ENCODE peak calls at places on chromosomes 1 and 21, in five cellular contexts. S, X, T, E and W are unnamed samples.

GRCh38 chr1:156797212-156797871 is 19.3 kb downstream of the SH2D2A start:
- DNase-seq in S (no peak), X (no peak), T (no peak), E (peak; percentile 85), W (no peak)

GRCh38 chr1:211723273-211723672 is 47.9 kb upstream of the NEK2 start:
- DNase-seq in S (no peak), X (no peak), T (no peak), E (no peak), W (no peak)

GRCh38 chr1:64117492-64117891 is 85.9 kb upstream of the UBE2U start:
- DNase-seq in S (no peak), X (no peak), T (no peak), E (no peak), W (no peak)

GRCh38 chr1:5734414-5734813 is 257.8 kb downstream of the NPHP4 start:
- DNase-seq in S (no peak), X (peak; percentile 52), T (no peak), E (no peak), W (no peak)

GRCh38 chr1:241408170-241408569 is 51.2 kb upstream of the RGS7 start:
- DNase-seq in S (no peak), X (no peak), T (no peak), E (peak; percentile 78), W (no peak)

GRCh38 chr1:23673086-23673813 is 18.4 kb upstream of the RPL11 start:
- DNase-seq in S (no peak), X (no peak), T (no peak), E (peak; percentile 62), W (no peak)

GRCh38 chr1:110726755-110727154 is 52.0 kb upstream of the KCNA3 start:
- DNase-seq in S (no peak), X (no peak), T (no peak), E (no peak), W (no peak)

GRCh38 chr1:160006312-160006940 is 25.4 kb downstream of the PIGM start:
- DNase-seq in S (no peak), X (peak; percentile 86), T (no peak), E (peak; percentile 89), W (peak; percentile 65)

GRCh38 chr1:14941865-14942264 is 211.7 kb upstream of the TMEM51 start:
- DNase-seq in S (no peak), X (no peak), T (no peak), E (no peak), W (no peak)

GRCh38 chr21:32193066-32193465 is 85.8 kb downstream of the MIS18A start:
- DNase-seq in S (no peak), X (no peak), T (peak; percentile 85), E (no peak), W (no peak)

GRCh38 chr1:151166506-151166956 is 587 bp downstream of the SCNM1 start:
- DNase-seq in S (no peak), X (peak; percentile 64), T (no peak), E (peak; percentile 50), W (no peak)

GRCh38 chr21:45152265-45152746 is 77.9 kb downstream of the ADARB1 start:
- DNase-seq in S (no peak), X (peak; percentile 83), T (no peak), E (no peak), W (peak; percentile 33)

GRCh38 chr1:231691618-231692259 is 65.1 kb downstream of the DISC1 start:
- DNase-seq in S (peak; percentile 49), X (peak; percentile 83), T (no peak), E (peak; percentile 48), W (peak; percentile 38)

GRCh38 chr1:178938959-178939317 is 68.1 kb upstream of the ANGPTL1 start:
- DNase-seq in S (peak; percentile 92), X (peak; percentile 90), T (peak; percentile 95), E (no peak), W (peak; percentile 81)

GRCh38 chr1:187622545-187622944 is 793.8 kb downstream of the PLA2G4A start:
- DNase-seq in S (no peak), X (no peak), T (no peak), E (no peak), W (no peak)

GRCh38 chr1:119736649-119737039 is 24.9 kb downstream of the PHGDH start:
- DNase-seq in S (no peak), X (no peak), T (no peak), E (no peak), W (no peak)

GRCh38 chr1:167514278-167514677 is 4.1 kb downstream of the CD247 start:
- DNase-seq in S (no peak), X (no peak), T (no peak), E (no peak), W (no peak)

DNA sequence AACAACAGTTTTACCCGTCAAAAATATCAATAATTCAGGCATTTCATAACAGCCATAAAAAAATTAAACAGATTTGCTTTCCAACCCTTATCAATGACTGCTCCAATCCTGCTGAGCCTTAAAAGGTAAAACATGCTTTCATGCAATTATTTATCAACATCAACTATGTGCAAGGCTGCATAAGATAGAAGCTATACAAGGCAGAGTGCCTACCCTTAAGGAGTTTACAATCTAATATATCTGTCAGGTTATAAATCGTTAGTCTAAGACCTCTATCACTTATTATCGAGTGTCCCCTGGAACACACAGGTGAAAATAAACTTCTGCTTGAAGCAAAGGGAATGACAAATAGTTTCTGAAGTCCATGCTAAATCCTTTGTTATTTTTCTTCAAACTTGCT is 1.8 kb downstream of the ERRFI1 start:
- DNase-seq in S (no peak), X (no peak), T (no peak), E (peak; percentile 1), W (no peak)
- H3K27ac ChIP-seq in S (no peak overlapping the region), X (no peak overlapping the region), T (peak overlapping the region; percentile 94), E (peak overlapping the region; percentile 68), W (no peak overlapping the region)

GRCh38 chr1:10940451-10940804 is 72.0 kb upstream of the TARDBP start:
- DNase-seq in S (no peak), X (no peak), T (no peak), E (no peak), W (no peak)

GRCh38 chr1:10942542-10942912 is 69.9 kb upstream of the TARDBP start:
- DNase-seq in S (no peak), X (no peak), T (no peak), E (no peak), W (no peak)

GRCh38 chr1:10941891-10942541 is 70.4 kb upstream of the TARDBP start:
- DNase-seq in S (peak; percentile 25), X (peak; percentile 89), T (no peak), E (peak; percentile 59), W (peak; percentile 35)

GRCh38 chr1:10939654-10940450 is 72.6 kb upstream of the TARDBP start:
- DNase-seq in S (no peak), X (no peak), T (no peak), E (no peak), W (no peak)

DNA sequence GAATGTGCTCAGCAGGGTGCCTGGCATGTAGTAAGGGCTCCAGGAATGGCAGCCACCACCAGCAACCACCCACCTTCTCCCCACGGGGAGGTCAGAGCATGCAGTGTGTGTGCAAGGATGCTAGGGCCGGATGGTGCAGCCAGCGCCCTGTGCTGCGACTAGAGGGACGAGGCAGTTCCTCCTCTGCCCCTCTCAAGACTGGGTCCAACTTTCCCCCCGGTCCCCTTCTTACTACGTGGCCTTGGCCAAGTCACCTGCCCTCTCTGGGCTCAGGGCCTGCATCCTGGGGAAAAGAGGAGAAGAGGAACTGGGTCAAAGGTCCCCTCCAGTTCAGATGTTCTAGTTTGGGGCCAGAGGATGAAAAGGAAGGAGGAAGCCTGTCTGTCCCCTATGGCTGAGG is 71.6 kb upstream of the TARDBP start:
- DNase-seq in S (no peak), X (no peak), T (no peak), E (no peak), W (no peak)
- H3K27me3 ChIP-seq in S (no peaks in the 10 kb centered on the region), X (no peaks in the 10 kb centered on the region), T (no peaks in the 10 kb centered on the region), E (no peaks in the 10 kb centered on the region), W (peaks cover 15% of the 10 kb centered on the region)

GRCh38 chr1:21935393-21935804 is 1.7 kb downstream of the HSPG2 start:
- DNase-seq in S (no peak), X (no peak), T (no peak), E (peak; percentile 50), W (no peak)
- H3K4me1 ChIP-seq in S (peaks cover 30% of the 10 kb centered on the region), X (no peaks in the 10 kb centered on the region), T (peaks cover 89% of the 10 kb centered on the region), E (peaks cover 63% of the 10 kb centered on the region), W (peaks cover 94% of the 10 kb centered on the region)

DNA sequence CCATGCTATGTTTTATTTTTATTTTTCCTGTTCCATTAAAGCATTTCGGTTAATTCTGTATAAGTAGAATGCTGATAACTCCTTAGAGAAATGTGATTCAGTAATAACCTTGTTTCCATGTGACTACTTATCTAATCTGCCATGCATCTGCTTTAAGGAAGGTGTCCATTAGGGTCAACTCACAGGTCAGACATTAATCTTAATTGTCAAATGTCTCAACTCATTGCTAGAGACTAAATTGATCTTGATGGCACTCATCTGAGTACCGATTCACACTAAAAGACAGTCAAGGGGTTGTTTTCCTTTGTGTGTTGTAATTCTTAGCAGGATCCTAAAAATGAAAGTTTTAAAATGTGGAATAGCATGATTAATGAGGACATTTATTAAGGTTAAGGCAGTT is 41.8 kb downstream of the ITSN1 start:
- DNase-seq in S (no peak), X (no peak), T (no peak), E (no peak), W (no peak)
- H3K27ac ChIP-seq in S (no peak overlapping the region), X (no peak overlapping the region), T (no peak overlapping the region), E (no peak overlapping the region), W (no peak overlapping the region)

GRCh38 chr1:224619209-224619608 is 3.1 kb downstream of the CNIH3 start:
- DNase-seq in S (no peak), X (no peak), T (no peak), E (no peak), W (no peak)

GRCh38 chr1:224617410-224618361 is 1.6 kb downstream of the CNIH3 start:
- DNase-seq in S (no peak), X (no peak), T (no peak), E (no peak), W (no peak)

GRCh38 chr1:224622831-224623230 is 6.7 kb downstream of the CNIH3 start:
- DNase-seq in S (no peak), X (no peak), T (no peak), E (no peak), W (no peak)

GRCh38 chr1:224621813-224622682 is 5.9 kb downstream of the CNIH3 start:
- DNase-seq in S (no peak), X (no peak), T (no peak), E (no peak), W (no peak)

GRCh38 chr1:224620105-224620504 is 4.0 kb downstream of the CNIH3 start:
- DNase-seq in S (no peak), X (no peak), T (no peak), E (no peak), W (no peak)
- H3K27me3 ChIP-seq in S (no peaks in the 10 kb centered on the region), X (peaks cover 2% of the 10 kb centered on the region), T (peaks cover 23% of the 10 kb centered on the region), E (no peaks in the 10 kb centered on the region), W (peaks cover 100% of the 10 kb centered on the region)

DNA sequence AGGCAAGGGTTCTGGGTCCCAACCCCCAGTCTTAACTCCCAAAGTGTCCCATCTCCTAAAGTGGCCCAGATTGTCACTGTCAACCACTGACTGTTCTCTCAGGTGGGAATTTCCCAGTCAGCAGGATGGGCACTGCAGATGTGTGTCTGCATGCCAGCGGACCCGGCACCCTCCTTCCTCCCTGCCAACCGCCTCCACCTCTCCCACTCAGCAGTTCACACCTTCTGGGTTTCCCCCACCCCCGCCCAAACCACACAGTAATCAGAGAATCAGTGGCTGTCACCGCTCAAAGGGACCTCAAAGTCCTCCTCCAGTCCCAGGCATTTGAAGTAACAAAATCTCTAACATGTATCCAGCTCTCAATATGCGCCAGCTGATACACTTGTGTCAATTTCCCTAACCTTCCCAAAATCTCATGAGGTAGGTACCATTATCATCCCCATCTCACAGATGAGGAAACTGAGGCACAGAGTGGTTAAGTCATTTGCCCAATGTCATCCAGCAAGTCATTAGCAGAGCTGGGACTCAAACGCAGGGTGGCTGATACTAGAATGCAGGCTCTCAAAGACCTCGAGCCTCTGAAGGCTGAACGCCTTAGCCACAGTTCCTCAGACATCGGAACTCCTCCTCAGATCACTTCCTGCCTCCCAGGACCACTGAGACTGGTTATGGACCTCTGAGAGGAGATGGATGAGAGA is 4.8 kb downstream of the RUNX3 start:
- DNase-seq in S (no peak), X (no peak), T (no peak), E (no peak), W (no peak)
- H3K4me1 ChIP-seq in S (no peaks in the 10 kb centered on the region), X (no peaks in the 10 kb centered on the region), T (peaks cover 32% of the 10 kb centered on the region), E (no peaks in the 10 kb centered on the region), W (peaks cover 24% of the 10 kb centered on the region)